ENCODE peak calls at places on chromosomes 2 and 18, in seven cellular contexts. Q, H, T, M, Y, S and U are unnamed samples.

GRCh38 chr2:134146161-134146560 is 107.7 kb upstream of the MGAT5 start:
- DNase-seq in Y (no peak), M (no peak), Q (no peak), S (no peak), T (no peak), H (no peak), U (no peak)

GRCh38 chr2:163800889-163801498 is 65.2 kb upstream of the FIGN start:
- DNase-seq in S (no peak), M (no peak), Q (no peak), Y (no peak), H (no peak), T (no peak), U (no peak)

GRCh38 chr2:236026839-236027238 is 141.3 kb downstream of the GBX2 start:
- DNase-seq in S (no peak), M (no peak), Q (no peak), T (no peak), H (no peak), Y (no peak), U (no peak)

GRCh38 chr2:60525859-60526258 is 27.6 kb downstream of the BCL11A start:
- DNase-seq in T (no peak), Q (no peak), H (no peak), S (no peak), M (no peak), Y (no peak), U (no peak)

GRCh38 chr2:181231151-181231550 is 226.0 kb upstream of the ITGA4 start:
- DNase-seq in Q (no peak), H (no peak), M (no peak), Y (no peak), S (no peak), T (no peak), U (no peak)

GRCh38 chr2:64374686-64375085 is 79.3 kb upstream of the LGALSL start:
- DNase-seq in H (peak; percentile 24), Q (no peak), T (no peak), M (no peak), Y (no peak), S (no peak), U (no peak)

GRCh38 chr2:67600472-67600871 is 203.3 kb downstream of the ETAA1 start:
- DNase-seq in H (no peak), S (no peak), M (no peak), T (no peak), Y (no peak), Q (no peak), U (no peak)

GRCh38 chr2:989766-990467 is 39.3 kb downstream of the SNTG2 start:
- DNase-seq in Q (no peak), Y (no peak), S (peak; percentile 15), H (no peak), M (no peak), T (no peak), U (no peak)

GRCh38 chr2:172462393-172463381 is 35.3 kb downstream of the ITGA6 start:
- DNase-seq in T (no peak), Q (no peak), S (no peak), Y (peak; percentile 84), M (peak; percentile 64), H (no peak), U (peak; percentile 37)

GRCh38 chr18:48924621-48925601 is 25.9 kb downstream of the SMAD7 start:
- DNase-seq in M (peak; percentile 42), Q (no peak), S (no peak), H (no peak), T (no peak), Y (no peak), U (no peak)

GRCh38 chr2:238262496-238263122 is 22.8 kb upstream of the HES6 start:
- DNase-seq in Y (no peak), T (peak; percentile 63), H (no peak), Q (no peak), M (no peak), S (no peak), U (no peak)
- H3K36me3 ChIP-seq in Y (no peaks in the 10 kb centered on the region), T (peaks cover 33% of the 10 kb centered on the region), H (peaks cover 43% of the 10 kb centered on the region), Q (peaks cover 4% of the 10 kb centered on the region), M (peaks cover 82% of the 10 kb centered on the region), S (peaks cover 39% of the 10 kb centered on the region), U (peaks cover 6% of the 10 kb centered on the region)

DNA sequence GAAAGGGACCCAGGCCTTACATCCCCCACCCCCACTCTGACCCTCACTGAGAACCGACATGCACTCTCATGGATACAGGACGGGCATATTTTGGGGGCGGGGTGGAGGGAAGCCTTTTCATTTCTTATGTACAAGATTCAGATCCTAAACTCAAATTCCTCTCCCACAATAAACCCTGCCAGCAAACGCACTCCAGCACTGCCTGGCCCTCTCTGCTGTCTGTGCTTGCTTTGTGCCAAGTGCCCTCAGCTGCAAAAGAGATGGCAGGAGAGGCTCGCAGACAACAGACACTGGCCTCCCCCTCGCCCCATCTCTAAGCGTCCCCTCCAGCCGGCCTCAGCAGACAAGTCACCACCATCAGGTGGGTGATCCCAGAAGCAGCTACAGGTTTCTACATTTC is 42.4 kb downstream of the FAM168B start:
- DNase-seq in H (no peak), Q (no peak), Y (no peak), S (no peak), M (no peak), T (no peak), U (no peak)
- H3K36me3 ChIP-seq in H (peaks cover 37% of the 10 kb centered on the region), Q (peaks cover 4% of the 10 kb centered on the region), Y (peaks cover 3% of the 10 kb centered on the region), S (peaks cover 100% of the 10 kb centered on the region), M (peaks cover 90% of the 10 kb centered on the region), T (peaks cover 60% of the 10 kb centered on the region), U (peaks cover 55% of the 10 kb centered on the region)

GRCh38 chr2:207766697-207767460 is 2.8 kb downstream of the FZD5 start:
- DNase-seq in Y (no peak), T (no peak), M (no peak), S (no peak), H (no peak), Q (no peak), U (no peak)
- H3K36me3 ChIP-seq in Y (no peaks in the 10 kb centered on the region), T (peaks cover 34% of the 10 kb centered on the region), M (peaks cover 6% of the 10 kb centered on the region), S (peaks cover 64% of the 10 kb centered on the region), H (no peaks in the 10 kb centered on the region), Q (no peaks in the 10 kb centered on the region), U (no peaks in the 10 kb centered on the region)

DNA sequence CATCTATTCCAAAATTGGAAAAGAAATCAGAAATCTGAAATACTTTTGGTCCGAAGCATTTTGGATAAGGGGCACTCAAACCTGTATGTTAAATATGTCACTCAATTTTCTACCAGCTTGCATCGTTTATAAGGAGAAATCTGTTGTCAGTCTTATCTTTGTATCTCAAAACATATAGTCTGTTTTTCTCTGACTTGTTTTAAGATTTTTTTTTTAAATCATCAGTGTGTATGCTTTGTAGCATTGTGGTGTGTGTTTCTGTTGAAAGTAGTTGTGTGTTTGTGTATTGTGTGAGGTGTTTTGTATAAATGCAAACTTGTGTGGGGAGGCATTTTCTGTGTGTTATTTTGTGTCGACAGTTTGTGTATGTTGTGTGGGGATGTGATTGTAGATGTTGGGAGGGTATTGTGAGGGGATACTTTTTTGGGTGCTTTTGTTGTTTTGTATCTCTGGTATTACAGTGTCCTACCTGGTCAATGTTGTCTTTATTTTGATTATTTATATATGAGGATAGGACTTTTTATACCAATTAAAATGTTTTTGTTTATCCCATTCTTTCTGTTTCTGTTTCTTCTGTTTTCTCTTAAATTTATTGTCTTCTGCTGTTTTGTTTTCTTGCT is 30.9 kb downstream of the SMCHD1 start:
- DNase-seq in T (no peak), Q (no peak), Y (no peak), S (no peak), H (no peak), M (no peak), U (no peak)
- H3K36me3 ChIP-seq in T (no peaks in the 10 kb centered on the region), Q (peaks cover 2% of the 10 kb centered on the region), Y (peaks cover 30% of the 10 kb centered on the region), S (peaks cover 91% of the 10 kb centered on the region), H (peaks cover 5% of the 10 kb centered on the region), M (peaks cover 94% of the 10 kb centered on the region), U (peaks cover 44% of the 10 kb centered on the region)

DNA sequence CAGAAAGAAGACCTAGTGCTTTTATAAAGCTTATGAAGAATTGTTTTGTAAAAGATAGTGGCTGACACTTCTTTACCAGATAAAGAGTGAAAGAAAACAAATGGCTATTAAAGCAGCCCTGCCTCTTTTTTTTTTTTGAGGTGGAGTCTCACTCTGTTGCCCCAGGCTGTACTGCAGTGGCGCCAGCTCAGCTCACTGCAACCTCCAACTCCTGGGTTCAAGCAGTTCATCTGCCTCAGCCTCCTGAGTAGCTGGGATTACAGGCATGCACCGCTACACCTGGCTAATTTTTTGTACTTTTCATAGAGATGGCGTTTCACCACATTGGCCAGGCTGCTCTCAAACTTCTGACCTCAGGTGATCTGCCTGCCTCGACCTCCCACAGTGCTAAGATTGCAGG is 12.9 kb downstream of the ARPC2 start:
- DNase-seq in Y (peak; percentile 64), M (peak; percentile 39), H (no peak), Q (no peak), T (no peak), S (no peak), U (no peak)
- H3K36me3 ChIP-seq in Y (peaks cover 10% of the 10 kb centered on the region), M (peaks cover 88% of the 10 kb centered on the region), H (peaks cover 51% of the 10 kb centered on the region), Q (no peaks in the 10 kb centered on the region), T (no peaks in the 10 kb centered on the region), S (peaks cover 94% of the 10 kb centered on the region), U (peaks cover 52% of the 10 kb centered on the region)

DNA sequence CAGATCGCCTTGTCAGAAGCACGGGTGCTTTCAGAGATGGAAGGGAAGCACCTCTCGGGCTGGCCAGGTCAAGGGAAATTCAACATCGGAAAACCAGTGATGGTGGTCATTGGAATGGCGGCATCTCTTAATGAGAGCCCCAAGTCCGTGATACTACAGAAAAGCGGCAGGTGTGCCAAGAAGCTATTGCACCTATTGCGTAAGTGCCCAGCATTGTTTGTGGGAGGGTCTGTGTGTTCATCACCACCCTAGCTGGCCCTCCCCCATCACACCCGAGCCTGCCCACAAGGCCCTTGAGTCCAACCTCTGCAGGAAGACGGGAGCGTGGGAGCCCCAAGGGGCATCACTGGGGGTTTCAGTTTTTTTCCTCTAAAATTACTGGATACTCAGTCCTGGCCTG is 100.7 kb downstream of the DGKD start:
- DNase-seq in S (no peak), Y (no peak), H (no peak), M (no peak), Q (no peak), T (peak; percentile 53), U (no peak)
- H3K36me3 ChIP-seq in S (peaks cover 82% of the 10 kb centered on the region), Y (no peaks in the 10 kb centered on the region), H (peaks cover 94% of the 10 kb centered on the region), M (peaks cover 84% of the 10 kb centered on the region), Q (peaks cover 4% of the 10 kb centered on the region), T (peaks cover 11% of the 10 kb centered on the region), U (peaks cover 77% of the 10 kb centered on the region)

GRCh38 chr2:150467641-150467963 is 19.9 kb downstream of the RND3 start:
- DNase-seq in Y (no peak), M (no peak), T (no peak), H (no peak), Q (no peak), S (no peak), U (no peak)
- H3K36me3 ChIP-seq in Y (peaks cover 11% of the 10 kb centered on the region), M (no peaks in the 10 kb centered on the region), T (no peaks in the 10 kb centered on the region), H (peaks cover 24% of the 10 kb centered on the region), Q (no peaks in the 10 kb centered on the region), S (peaks cover 55% of the 10 kb centered on the region), U (no peaks in the 10 kb centered on the region)

GRCh38 chr2:240528406-240529040 is 29.3 kb downstream of the ANKMY1 start:
- DNase-seq in Q (no peak), T (no peak), S (no peak), M (no peak), H (no peak), Y (no peak), U (no peak)
- H3K36me3 ChIP-seq in Q (no peaks in the 10 kb centered on the region), T (no peaks in the 10 kb centered on the region), S (peaks cover 57% of the 10 kb centered on the region), M (peaks cover 86% of the 10 kb centered on the region), H (peaks cover 5% of the 10 kb centered on the region), Y (peaks cover 5% of the 10 kb centered on the region), U (no peaks in the 10 kb centered on the region)